ENCODE peak calls at places on chromosome 15, in six cellular contexts. One of them, this sample, is unnamed.

GRCh38 chr15:43329960-43330779 is at the start of gene LCMT2:
- DNase-seq in tibial artery: peak
- DNase-seq in HEK293T: peak
- DNase-seq in MG63: peak
- DNase-seq in EL: peak
- DNase-seq in Panc1: peak
- DNase-seq in this sample: peak

GRCh38 chr15:52261498-52262242 is 33.9 kb downstream of the MYO5C start:
- DNase-seq in Panc1: no peak
- DNase-seq in EL: peak
- DNase-seq in MG63: peak
- DNase-seq in HEK293T: peak
- DNase-seq in tibial artery: peak
- DNase-seq in this sample: peak

GRCh38 chr15:38002883-38003477 is 68.5 kb downstream of the TMCO5A start:
- DNase-seq in HEK293T: no peak
- DNase-seq in tibial artery: peak
- DNase-seq in MG63: peak
- DNase-seq in Panc1: no peak
- DNase-seq in EL: peak
- DNase-seq in this sample: peak

GRCh38 chr15:85000189-85000864 is 18.7 kb downstream of the PDE8A start:
- DNase-seq in HEK293T: no peak
- DNase-seq in Panc1: no peak
- DNase-seq in tibial artery: no peak
- DNase-seq in MG63: no peak
- DNase-seq in EL: no peak
- DNase-seq in this sample: peak

GRCh38 chr15:56532766-56533455 is 68.0 kb upstream of the MNS1 start:
- DNase-seq in HEK293T: no peak
- DNase-seq in EL: no peak
- DNase-seq in MG63: no peak
- DNase-seq in Panc1: no peak
- DNase-seq in tibial artery: no peak
- DNase-seq in this sample: peak

GRCh38 chr15:90142216-90143175 is 40.2 kb upstream of the IDH2 start:
- DNase-seq in EL: no peak
- DNase-seq in HEK293T: no peak
- DNase-seq in tibial artery: no peak
- DNase-seq in Panc1: no peak
- DNase-seq in MG63: no peak
- DNase-seq in this sample: no peak

GRCh38 chr15:80776420-80777045 is 2.6 kb upstream of the CEMIP start:
- DNase-seq in EL: peak
- DNase-seq in MG63: peak
- DNase-seq in Panc1: peak
- DNase-seq in tibial artery: peak
- DNase-seq in HEK293T: peak
- DNase-seq in this sample: peak

GRCh38 chr15:77002954-77003912 is 8.3 kb downstream of the PSTPIP1 start:
- DNase-seq in Panc1: no peak
- DNase-seq in HEK293T: no peak
- DNase-seq in EL: no peak
- DNase-seq in tibial artery: peak
- DNase-seq in MG63: no peak
- DNase-seq in this sample: no peak

GRCh38 chr15:27324871-27325270 is 353.9 kb downstream of the GABRG3 start:
- DNase-seq in Panc1: no peak
- DNase-seq in HEK293T: no peak
- DNase-seq in tibial artery: no peak
- DNase-seq in EL: no peak
- DNase-seq in MG63: no peak
- DNase-seq in this sample: no peak

GRCh38 chr15:27706300-27706699 is 392.8 kb downstream of the OCA2 start:
- DNase-seq in tibial artery: no peak
- DNase-seq in MG63: no peak
- DNase-seq in EL: no peak
- DNase-seq in Panc1: no peak
- DNase-seq in HEK293T: no peak
- DNase-seq in this sample: no peak